ENCODE peak calls at places on chromosomes 1 and 21, in five cellular contexts. F, P, B, A and J are unnamed samples.

GRCh38 chr1:225896937-225897549 is 8.1 kb upstream of the LEFTY1 start:
- DNase-seq in F (no peak), P (peak), B (no peak), A (peak), J (peak)

GRCh38 chr1:6466023-6466422 is at the start of gene TNFRSF25:
- DNase-seq in F (no peak), P (no peak), B (no peak), A (no peak), J (no peak)

GRCh38 chr1:222994506-222995229 is 148.4 kb downstream of the TLR5 start:
- DNase-seq in F (no peak), P (no peak), B (no peak), A (no peak), J (no peak)

GRCh38 chr1:151611832-151612505 is at the start of gene SNX27:
- DNase-seq in F (peak), P (peak), B (peak), A (peak), J (peak)

GRCh38 chr1:169348356-169349036 is 19.1 kb downstream of the NME7 start:
- DNase-seq in F (peak), P (peak), B (peak), A (peak), J (peak)

GRCh38 chr1:64861611-64862010 is 104.7 kb downstream of the JAK1 start:
- DNase-seq in F (no peak), P (peak), B (no peak), A (no peak), J (no peak)

GRCh38 chr1:230509281-230509977 is 83.3 kb upstream of the PGBD5 start:
- DNase-seq in F (no peak), P (no peak), B (no peak), A (peak), J (peak)

GRCh38 chr1:117825414-117825813 is 104.0 kb downstream of the GDAP2 start:
- DNase-seq in F (no peak), P (no peak), B (no peak), A (no peak), J (no peak)

GRCh38 chr1:167710836-167711235 is 10.9 kb upstream of the MPZL1 start:
- DNase-seq in F (no peak), P (no peak), B (no peak), A (no peak), J (no peak)

GRCh38 chr1:115076384-115076906 is 12.9 kb downstream of the TSPAN2 start:
- DNase-seq in F (no peak), P (no peak), B (no peak), A (no peak), J (no peak)

GRCh38 chr1:157624471-157624870 is 26.6 kb upstream of the FCRL4 start:
- DNase-seq in F (no peak), P (no peak), B (peak), A (no peak), J (no peak)

GRCh38 chr1:64915381-64916274 is 50.7 kb downstream of the JAK1 start:
- DNase-seq in F (peak), P (peak), B (no peak), A (no peak), J (peak)

GRCh38 chr1:30313584-30313983 is 409.8 kb downstream of the MATN1 start:
- DNase-seq in F (no peak), P (no peak), B (no peak), A (no peak), J (no peak)

GRCh38 chr1:25232027-25232865 is at the start of gene SYF2:
- DNase-seq in F (peak), P (peak), B (peak), A (peak), J (peak)

GRCh38 chr1:25238046-25238445 is 5.7 kb upstream of the SYF2 start:
- DNase-seq in F (no peak), P (no peak), B (no peak), A (no peak), J (no peak)

DNA sequence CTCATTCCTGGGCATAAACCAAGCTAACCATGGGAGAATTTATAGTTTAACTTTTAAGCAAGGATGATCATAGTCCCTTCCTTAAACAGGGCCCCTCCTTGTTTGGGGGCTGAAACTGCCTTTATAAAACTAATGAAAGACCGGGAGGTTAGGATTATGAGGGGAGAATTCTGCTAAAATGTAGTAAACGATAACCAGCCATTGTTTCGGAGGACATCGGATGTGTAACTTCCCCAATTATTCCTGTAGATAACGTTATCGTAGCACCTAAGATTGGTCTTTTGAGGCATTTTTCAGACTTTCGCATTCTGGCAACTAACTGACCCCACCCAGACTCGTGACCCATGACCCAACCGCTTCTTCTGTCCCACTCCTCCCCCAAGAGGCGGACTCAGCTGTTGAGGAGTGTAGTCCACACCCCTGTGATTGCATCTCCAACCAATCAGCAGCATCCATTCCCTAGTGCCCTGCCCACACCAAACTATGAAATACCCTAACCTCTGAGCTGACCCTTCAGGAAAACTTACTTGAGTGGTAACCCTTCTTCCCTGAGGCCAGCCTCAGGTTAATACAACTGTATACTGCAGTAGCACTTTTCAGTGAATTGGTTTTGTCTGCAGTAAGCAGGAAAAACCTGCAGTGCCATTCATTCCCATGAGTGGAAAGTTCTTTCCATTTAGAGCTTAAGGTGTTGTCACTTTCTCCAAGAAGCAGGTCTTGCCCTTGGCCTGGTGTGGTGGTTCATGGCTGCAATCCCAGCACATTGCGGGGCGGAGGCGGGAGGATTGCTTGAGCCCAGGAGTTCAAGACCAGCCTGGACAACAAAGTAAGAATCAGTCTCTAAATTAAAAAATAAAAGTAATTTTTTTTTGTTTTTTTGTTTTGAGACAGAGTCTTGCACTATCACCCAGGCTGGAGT is 823 bp upstream of the SYF2 start:
- DNase-seq in F (peak), P (peak), B (peak), A (peak), J (peak)
- TF ChIP-seq SMC3 in F (no peak), P (no peak), B (no peak), A (no peak), J (no peak)

GRCh38 chr1:26029054-26029863 is 7.7 kb downstream of the EXTL1 start:
- DNase-seq in F (no peak), P (no peak), B (no peak), A (no peak), J (no peak)
- TF ChIP-seq REST in F (no peak), P (no peak), B (no peak), A (no peak), J (no peak)

GRCh38 chr1:2451744-2452582 is 24.1 kb upstream of the PLCH2 start:
- DNase-seq in F (no peak), P (peak), B (no peak), A (no peak), J (peak)

GRCh38 chr1:2447274-2448097 is 28.6 kb upstream of the PLCH2 start:
- DNase-seq in F (no peak), P (no peak), B (no peak), A (no peak), J (no peak)

GRCh38 chr1:2448098-2448445 is 28.0 kb upstream of the PLCH2 start:
- DNase-seq in F (no peak), P (peak), B (peak), A (no peak), J (no peak)

GRCh38 chr1:2452583-2453315 is 23.3 kb upstream of the PLCH2 start:
- DNase-seq in F (no peak), P (no peak), B (no peak), A (no peak), J (peak)

GRCh38 chr1:2449636-2450454 is 26.2 kb upstream of the PLCH2 start:
- DNase-seq in F (no peak), P (peak), B (no peak), A (no peak), J (no peak)
- TF ChIP-seq SMC3 in F (no peak), P (no peak), B (no peak), A (no peak), J (no peak)

GRCh38 chr1:235597867-235598553 is 51.6 kb downstream of the GNG4 start:
- DNase-seq in F (no peak), P (peak), B (peak), A (no peak), J (peak)

GRCh38 chr1:235599536-235599935 is 50.0 kb downstream of the GNG4 start:
- DNase-seq in F (no peak), P (no peak), B (peak), A (no peak), J (no peak)

GRCh38 chr1:235601087-235601486 is 48.5 kb downstream of the GNG4 start:
- DNase-seq in F (no peak), P (no peak), B (peak), A (no peak), J (peak)
- TF ChIP-seq REST in F (no peak), P (no peak), B (no peak), A (no peak), J (no peak)

DNA sequence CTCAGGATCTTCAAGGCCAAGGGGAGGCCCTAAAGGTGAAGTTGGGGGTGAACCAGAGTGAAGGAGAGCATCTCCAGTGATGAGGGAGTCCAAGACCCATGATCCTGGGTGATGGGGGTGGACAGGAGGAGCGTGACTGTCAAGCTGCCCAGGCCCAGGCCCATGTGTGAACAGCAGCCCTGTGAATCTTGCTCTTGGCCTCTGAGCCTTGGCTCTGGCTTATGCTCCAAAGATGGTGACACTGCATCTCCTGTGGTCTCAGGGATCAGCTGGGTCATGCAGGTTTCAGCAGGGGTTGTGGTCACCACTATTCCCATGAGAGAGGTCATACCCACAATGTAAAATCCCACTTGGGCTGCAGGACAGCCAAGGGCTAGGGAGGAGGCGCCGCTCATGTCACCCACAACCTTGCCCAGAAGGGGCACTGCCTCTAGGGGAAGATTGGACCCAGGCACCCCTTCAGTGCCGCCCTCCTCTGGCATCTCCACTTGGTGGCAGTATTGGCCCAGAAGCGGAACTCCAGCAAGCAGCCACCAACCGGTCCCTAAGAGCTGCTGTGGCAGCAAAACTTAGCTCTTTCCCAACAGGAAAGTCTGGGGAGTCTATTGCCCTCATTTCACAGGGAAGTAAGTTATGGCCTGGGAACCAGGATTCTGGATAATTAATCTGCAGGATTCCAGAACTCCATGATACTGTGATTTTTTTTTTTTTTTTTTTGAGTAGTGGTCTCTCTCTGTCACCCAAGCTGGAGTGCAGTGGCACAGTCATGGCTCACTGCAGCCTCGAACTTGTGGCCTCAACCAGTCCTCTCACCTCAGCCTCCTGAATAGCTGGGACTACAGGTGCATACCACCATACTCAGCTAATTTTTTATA is 7.5 kb upstream of the WNT3A start:
- DNase-seq in F (peak), P (peak), B (peak), A (peak), J (peak)
- TF ChIP-seq SMC3 in F (peak), P (peak), B (peak), A (peak), J (peak)

DNA sequence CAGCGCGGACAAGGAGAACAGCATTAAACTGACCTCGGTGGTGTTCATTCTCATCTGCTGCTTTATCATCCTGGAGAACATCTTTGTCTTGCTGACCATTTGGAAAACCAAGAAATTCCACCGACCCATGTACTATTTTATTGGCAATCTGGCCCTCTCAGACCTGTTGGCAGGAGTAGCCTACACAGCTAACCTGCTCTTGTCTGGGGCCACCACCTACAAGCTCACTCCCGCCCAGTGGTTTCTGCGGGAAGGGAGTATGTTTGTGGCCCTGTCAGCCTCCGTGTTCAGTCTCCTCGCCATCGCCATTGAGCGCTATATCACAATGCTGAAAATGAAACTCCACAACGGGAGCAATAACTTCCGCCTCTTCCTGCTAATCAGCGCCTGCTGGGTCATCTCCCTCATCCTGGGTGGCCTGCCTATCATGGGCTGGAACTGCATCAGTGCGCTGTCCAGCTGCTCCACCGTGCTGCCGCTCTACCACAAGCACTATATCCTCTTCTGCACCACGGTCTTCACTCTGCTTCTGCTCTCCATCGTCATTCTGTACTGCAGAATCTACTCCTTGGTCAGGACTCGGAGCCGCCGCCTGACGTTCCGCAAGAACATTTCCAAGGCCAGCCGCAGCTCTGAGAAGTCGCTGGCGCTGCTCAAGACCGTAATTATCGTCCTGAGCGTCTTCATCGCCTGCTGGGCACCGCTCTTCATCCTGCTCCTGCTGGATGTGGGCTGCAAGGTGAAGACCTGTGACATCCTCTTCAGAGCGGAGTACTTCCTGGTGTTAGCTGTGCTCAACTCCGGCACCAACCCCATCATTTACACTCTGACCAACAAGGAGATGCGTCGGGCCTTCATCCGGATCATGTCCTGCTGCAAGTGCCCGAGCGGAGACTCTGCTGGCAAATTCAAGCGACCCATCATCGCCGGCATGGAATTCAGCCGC is 2.5 kb downstream of the S1PR1 start:
- DNase-seq in F (no peak), P (no peak), B (no peak), A (no peak), J (no peak)
- TF ChIP-seq REST in F (no peak), P (no peak), B (no peak), A (no peak), J (no peak)

GRCh38 chr1:236394905-236395779 is 1.1 kb downstream of the EDARADD start:
- DNase-seq in F (peak), P (no peak), B (peak), A (no peak), J (no peak)

GRCh38 chr1:236395780-236396664 is 1.9 kb downstream of the EDARADD start:
- DNase-seq in F (no peak), P (no peak), B (peak), A (no peak), J (no peak)

GRCh38 chr1:236392182-236392581 is 1.9 kb upstream of the EDARADD start:
- DNase-seq in F (no peak), P (no peak), B (no peak), A (no peak), J (no peak)

GRCh38 chr1:236396665-236397043 is 2.6 kb downstream of the EDARADD start:
- DNase-seq in F (no peak), P (no peak), B (no peak), A (no peak), J (no peak)

DNA sequence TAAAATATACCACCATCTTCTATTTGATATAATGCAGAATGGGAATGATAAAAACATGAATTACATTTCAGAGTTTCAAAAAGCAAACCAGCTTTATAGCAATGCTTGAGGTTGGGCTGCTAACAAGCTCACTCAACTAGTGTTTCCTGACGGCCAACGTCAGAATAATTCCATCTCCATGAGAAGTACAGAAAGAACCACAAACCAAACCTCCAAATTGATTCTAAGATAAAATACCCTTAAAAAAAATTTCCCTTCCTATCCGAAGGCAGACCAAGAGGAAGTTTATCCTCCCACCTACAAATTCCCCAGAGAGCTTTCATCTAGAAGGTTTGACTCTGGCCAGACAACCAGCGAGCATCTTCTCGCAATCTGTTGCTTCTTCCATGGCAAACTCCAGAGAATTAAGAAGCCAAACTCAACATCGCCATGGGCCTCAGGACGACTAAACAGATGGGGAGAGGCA is at the start of gene EDARADD:
- DNase-seq in F (no peak), P (no peak), B (peak), A (no peak), J (no peak)
- TF ChIP-seq SMC3 in F (no peak), P (no peak), B (no peak), A (no peak), J (no peak)

DNA sequence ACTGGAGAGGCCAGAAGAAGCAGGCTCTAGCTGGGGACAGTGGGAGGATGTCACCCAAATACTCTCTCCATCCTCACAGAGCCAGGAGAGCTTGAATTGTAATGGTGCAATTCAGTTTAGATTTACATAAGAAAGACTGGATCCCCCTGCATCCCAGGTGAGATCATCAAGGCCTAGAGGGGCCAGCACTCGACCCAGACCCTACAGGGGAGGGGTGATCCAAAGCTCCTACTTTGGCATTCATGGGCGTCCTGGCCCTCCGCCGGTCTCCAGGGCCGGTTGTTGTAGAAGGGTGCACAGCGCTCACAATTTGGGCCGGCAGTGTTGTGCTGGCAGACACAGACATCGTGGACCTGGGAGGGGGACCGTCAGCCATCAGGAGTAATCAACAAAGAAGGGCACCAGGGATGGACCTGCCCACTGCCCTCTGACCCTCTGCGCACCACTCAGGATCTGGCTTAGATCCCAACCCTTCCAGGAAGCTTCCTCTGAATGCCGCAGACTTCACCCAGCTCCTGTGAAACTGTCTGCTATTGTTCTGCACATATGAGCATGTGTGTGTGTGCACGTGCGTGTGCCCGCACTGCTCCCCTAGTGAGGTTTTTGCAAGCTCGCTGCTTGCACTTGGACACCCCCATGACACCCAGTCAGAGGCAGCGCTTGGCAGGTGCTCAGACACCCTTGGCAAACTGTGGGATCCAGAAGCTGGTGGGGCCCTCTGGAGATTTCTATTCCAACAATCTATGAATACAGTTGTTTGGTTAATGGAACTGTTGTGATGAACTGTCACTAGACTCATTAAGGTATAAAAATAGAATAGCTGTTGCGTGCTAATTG is 21.6 kb downstream of the LAMB3 start:
- DNase-seq in F (no peak), P (no peak), B (no peak), A (no peak), J (no peak)
- TF ChIP-seq REST in F (no peak), P (no peak), B (no peak), A (no peak), J (no peak)

DNA sequence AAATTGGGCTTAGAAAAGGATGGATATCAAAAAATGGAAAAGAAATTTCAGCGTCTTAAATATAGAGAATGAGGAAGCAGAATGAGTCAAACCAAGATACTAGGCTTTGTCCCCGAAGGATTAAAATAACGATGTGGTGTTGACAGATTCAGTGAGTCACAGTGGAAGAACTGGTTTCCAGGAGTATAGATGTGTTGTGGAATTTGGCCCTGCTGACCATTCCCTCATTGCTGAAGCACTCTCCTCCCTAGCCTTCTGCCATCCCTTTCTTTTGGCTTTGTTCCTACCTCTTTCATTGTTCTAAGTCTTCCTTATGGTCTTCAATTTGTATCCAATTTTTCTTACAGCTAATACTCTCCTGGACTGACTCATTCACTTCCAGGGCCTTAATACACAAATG is 23.1 kb upstream of the USP25 start:
- DNase-seq in F (no peak), P (no peak), B (peak), A (no peak), J (peak)
- TF ChIP-seq SMC3 in F (no peak), P (no peak), B (no peak), A (no peak), J (no peak)

GRCh38 chr1:209936125-209936524 is 1.9 kb upstream of the SYT14 start:
- DNase-seq in F (no peak), P (no peak), B (no peak), A (no peak), J (no peak)
- TF ChIP-seq REST in F (no peak), P (no peak), B (no peak), A (no peak), J (no peak)